ENCODE peak calls at places on chromosomes 6 and 20, in eight cellular contexts. Y, W, K, I, B, E, Z and N are unnamed samples.

GRCh38 chr20:44235702-44236101 is 11.4 kb upstream of the GDAP1L1 start:
- DNase-seq in E (no peak), B (no peak), W (no peak), Z (no peak), Y (no peak), K (no peak), I (no peak), N (no peak)

GRCh38 chr6:138418118-138418742 is 14.2 kb downstream of the HEBP2 start:
- DNase-seq in Z (no peak), Y (no peak), W (no peak), E (no peak), I (no peak), B (no peak), K (no peak), N (no peak)

GRCh38 chr6:15546591-15546990 is 116.2 kb downstream of the DTNBP1 start:
- DNase-seq in E (no peak), K (no peak), Z (no peak), B (no peak), W (no peak), I (no peak), Y (peak), N (no peak)

GRCh38 chr6:85236636-85237035 is 213.2 kb upstream of the NT5E start:
- DNase-seq in B (no peak), W (no peak), I (no peak), Y (no peak), K (no peak), Z (no peak), E (no peak), N (no peak)

GRCh38 chr6:97460394-97460793 is 177.4 kb upstream of the MMS22L start:
- DNase-seq in E (no peak), Z (no peak), W (no peak), B (no peak), K (no peak), Y (no peak), I (no peak), N (no peak)

GRCh38 chr20:57680934-57681914 is 28.6 kb downstream of the PMEPA1 start:
- DNase-seq in I (no peak), Y (no peak), E (no peak), B (no peak), Z (no peak), K (peak), W (peak), N (no peak)

GRCh38 chr20:3115190-3116107 is 30.9 kb upstream of the AVP start:
- DNase-seq in E (peak), K (no peak), Z (peak), B (peak), W (no peak), Y (peak), I (peak), N (no peak)

GRCh38 chr6:41801380-41801779 is 13.9 kb downstream of the TOMM6 start:
- DNase-seq in W (no peak), E (peak), Y (no peak), K (no peak), Z (no peak), I (no peak), B (no peak), N (no peak)

GRCh38 chr20:43977252-43977651 is 62.6 kb downstream of the TOX2 start:
- DNase-seq in I (no peak), Z (no peak), Y (no peak), W (no peak), K (no peak), B (no peak), E (no peak), N (no peak)

GRCh38 chr20:8148501-8148900 is 16.4 kb downstream of the PLCB1 start:
- DNase-seq in Y (no peak), B (no peak), I (no peak), Z (no peak), W (no peak), K (no peak), E (no peak), N (no peak)

GRCh38 chr6:129370268-129370916 is 339.6 kb downstream of the ARHGAP18 start:
- DNase-seq in K (peak), W (no peak), Z (peak), E (peak), Y (peak), B (peak), I (peak), N (no peak)

GRCh38 chr6:134063121-134063965 is 10.9 kb upstream of the SLC2A12 start:
- DNase-seq in Y (peak), B (no peak), I (no peak), E (no peak), K (no peak), W (no peak), Z (no peak), N (no peak)

GRCh38 chr6:6560909-6561308 is 27.6 kb upstream of the LY86 start:
- DNase-seq in Y (no peak), B (no peak), E (no peak), I (no peak), K (no peak), W (no peak), Z (no peak), N (no peak)

GRCh38 chr20:4225778-4226177 is 210.4 kb upstream of the RNF24 start:
- DNase-seq in I (no peak), W (no peak), E (no peak), B (no peak), Y (no peak), K (no peak), Z (peak), N (no peak)

GRCh38 chr6:70375882-70376281 is 37.4 kb upstream of the FAM135A start:
- DNase-seq in W (no peak), I (no peak), Z (no peak), B (no peak), Y (no peak), E (no peak), K (no peak), N (no peak)

GRCh38 chr20:64254571-64255360 is 782 bp upstream of the PCMTD2 start:
- DNase-seq in Y (no peak), Z (no peak), I (no peak), W (no peak), B (no peak), K (no peak), E (no peak), N (no peak)

GRCh38 chr6:25112207-25112874 is 166.8 kb upstream of the CARMIL1 start:
- DNase-seq in I (no peak), Z (no peak), W (no peak), E (no peak), K (no peak), B (no peak), Y (no peak), N (no peak)